ENCODE peak calls at places on chromosomes 5 and 9, in seven cellular contexts. Y is mesendoderm, R is A549, O is heart left ventricle, W is sigmoid colon, X is OCI-LY7, T is aorta. U is an unnamed sample. For H3K4me1, the result is how much of the 10 kb centered on the place peaks cover.

GRCh38 chr9:89576404-89576824 is 28.4 kb upstream of the GADD45G start:
- DNase-seq in Y (no peak), R (peak), O (no peak), W (no peak), X (peak), T (no peak), U (no peak)

GRCh38 chr9:5696884-5697283 is 68.0 kb downstream of the RIC1 start:
- DNase-seq in Y (no peak), R (no peak), O (no peak), W (no peak), X (no peak), T (no peak), U (no peak)

GRCh38 chr9:89445801-89446228 is 52.1 kb downstream of the SEMA4D start:
- DNase-seq in Y (no peak), R (no peak), O (peak), W (no peak), X (no peak), T (peak), U (no peak)

GRCh38 chr9:32486839-32487562 is 39.0 kb downstream of the RIGI start:
- DNase-seq in Y (no peak), R (no peak), O (no peak), W (no peak), X (no peak), T (no peak), U (no peak)

GRCh38 chr9:120910643-120911042 is 16.0 kb downstream of the TRAF1 start:
- DNase-seq in Y (no peak), R (no peak), O (no peak), W (no peak), X (no peak), T (peak), U (no peak)

GRCh38 chr9:124261787-124262595 is 4.2 kb downstream of the NEK6 start:
- DNase-seq in Y (no peak), R (no peak), O (no peak), W (no peak), X (no peak), T (no peak), U (no peak)

GRCh38 chr5:137497396-137498290 is 1.5 kb downstream of the SPOCK1 start:
- DNase-seq in Y (no peak), R (peak), O (no peak), W (no peak), X (no peak), T (no peak), U (no peak)

GRCh38 chr9:134706522-134706921 is 64.9 kb downstream of the COL5A1 start:
- DNase-seq in Y (no peak), R (no peak), O (peak), W (no peak), X (no peak), T (no peak), U (no peak)

GRCh38 chr9:91302831-91303230 is 58.9 kb downstream of the AUH start:
- DNase-seq in Y (no peak), R (peak), O (no peak), W (no peak), X (no peak), T (no peak), U (no peak)

GRCh38 chr5:68746220-68747076 is 347.4 kb upstream of the SLC30A5 start:
- DNase-seq in Y (no peak), R (no peak), O (no peak), W (no peak), X (no peak), T (no peak), U (no peak)

GRCh38 chr9:34505370-34506120 is 17.2 kb downstream of the ENHO start:
- DNase-seq in Y (no peak), R (no peak), O (no peak), W (peak), X (no peak), T (no peak), U (no peak)

GRCh38 chr9:84751921-84752320 is 82.4 kb downstream of the NTRK2 start:
- DNase-seq in Y (no peak), R (no peak), O (no peak), W (no peak), X (no peak), T (no peak), U (no peak)

GRCh38 chr5:179755022-179755421 is 22.4 kb downstream of the MAML1 start:
- DNase-seq in Y (peak), R (no peak), O (no peak), W (no peak), X (no peak), T (no peak), U (no peak)

GRCh38 chr9:68574150-68574549 is 33.5 kb upstream of the TMEM252 start:
- DNase-seq in Y (no peak), R (no peak), O (no peak), W (no peak), X (peak), T (no peak), U (no peak)

GRCh38 chr9:68575821-68576220 is 35.1 kb upstream of the TMEM252 start:
- DNase-seq in Y (no peak), R (no peak), O (no peak), W (no peak), X (no peak), T (no peak), U (no peak)

DNA sequence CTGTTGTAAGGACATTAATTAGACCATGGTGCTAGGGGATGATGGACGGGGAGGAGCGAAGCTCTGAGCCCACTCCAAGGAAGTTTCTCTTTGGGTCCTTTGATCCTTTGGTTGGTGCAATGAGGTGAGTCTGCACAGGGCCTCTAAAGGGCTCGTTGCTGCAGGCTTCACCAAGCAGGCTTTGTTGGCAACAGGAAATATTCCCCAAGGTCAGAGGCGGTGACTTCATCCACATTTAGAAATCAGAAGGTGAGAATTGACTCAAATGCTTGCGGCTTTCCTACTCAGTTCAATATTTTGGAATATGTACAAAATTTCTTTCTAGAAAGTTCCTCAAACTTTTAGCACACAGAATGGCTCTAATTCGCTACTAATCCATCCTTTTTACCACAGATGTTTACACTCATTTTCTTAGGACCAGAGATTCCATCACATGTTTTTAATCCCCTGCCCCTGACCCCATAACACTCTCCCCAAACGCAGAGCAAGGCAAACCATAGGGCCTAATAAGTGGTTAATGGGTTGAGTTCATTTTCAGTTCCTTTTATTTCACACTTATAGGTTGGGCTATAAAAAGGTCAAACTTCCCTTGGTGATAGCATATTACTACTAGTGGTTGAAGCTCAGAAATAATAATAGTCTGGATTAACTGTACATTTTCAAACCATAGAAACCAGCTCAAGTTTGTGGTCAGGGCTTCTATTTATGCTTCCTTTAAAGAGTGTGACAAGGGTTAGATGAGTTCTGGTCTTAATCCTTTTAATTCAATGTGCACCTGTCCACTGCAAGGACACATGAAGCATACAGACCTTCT is 37.3 kb upstream of the TMEM252 start:
- DNase-seq in Y (no peak), R (no peak), O (no peak), W (no peak), X (peak), T (no peak), U (no peak)
- H3K4me3 ChIP-seq in Y (no peak), R (no peak), O (no peak), W (no peak), X (peak), T (no peak), U (no peak)

GRCh38 chr5:143218563-143219170 is 184.8 kb downstream of the NR3C1 start:
- DNase-seq in Y (peak), R (no peak), O (no peak), W (no peak), X (no peak), T (no peak), U (no peak)
- H3K4me1 ChIP-seq in Y (under half), R (under half), O (under half), W (under half), X (under half), T (under half), U (under half)

GRCh38 chr9:94870793-94871558 is 144.5 kb downstream of the AOPEP start:
- DNase-seq in Y (peak), R (peak), O (peak), W (no peak), X (no peak), T (no peak), U (no peak)

GRCh38 chr9:94869415-94869838 is 142.9 kb downstream of the AOPEP start:
- DNase-seq in Y (no peak), R (peak), O (no peak), W (no peak), X (no peak), T (no peak), U (no peak)

GRCh38 chr9:94868462-94868861 is 142.0 kb downstream of the AOPEP start:
- DNase-seq in Y (no peak), R (no peak), O (no peak), W (no peak), X (no peak), T (no peak), U (no peak)

GRCh38 chr9:94867842-94868312 is 141.4 kb downstream of the AOPEP start:
- DNase-seq in Y (no peak), R (peak), O (no peak), W (no peak), X (no peak), T (no peak), U (no peak)

DNA sequence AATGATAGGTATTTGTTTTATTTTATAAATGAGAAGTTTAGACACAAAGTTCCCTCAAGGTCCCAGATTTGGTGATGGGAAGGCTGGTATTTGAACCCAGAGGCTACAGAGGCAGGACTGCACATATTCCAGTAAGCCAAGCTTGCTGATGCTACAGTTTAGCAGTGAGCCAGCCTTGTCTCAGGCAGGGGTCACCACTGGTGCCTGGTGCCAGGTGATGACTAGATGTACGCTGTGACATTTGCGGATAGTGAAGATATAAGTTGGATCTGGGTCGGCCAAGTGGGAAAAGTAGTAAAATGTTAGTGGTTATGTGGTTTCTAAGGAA is 143.9 kb downstream of the AOPEP start:
- DNase-seq in Y (no peak), R (no peak), O (no peak), W (no peak), X (no peak), T (no peak), U (no peak)
- H3K27ac ChIP-seq in Y (no peak), R (peak), O (peak), W (no peak), X (no peak), T (peak), U (peak)

GRCh38 chr9:130780415-130780814 is 54.6 kb upstream of the ABL1 start:
- DNase-seq in Y (no peak), R (no peak), O (no peak), W (no peak), X (no peak), T (no peak), U (no peak)
- H3K4me3 ChIP-seq in Y (no peak), R (peak), O (peak), W (peak), X (no peak), T (peak), U (no peak)

DNA sequence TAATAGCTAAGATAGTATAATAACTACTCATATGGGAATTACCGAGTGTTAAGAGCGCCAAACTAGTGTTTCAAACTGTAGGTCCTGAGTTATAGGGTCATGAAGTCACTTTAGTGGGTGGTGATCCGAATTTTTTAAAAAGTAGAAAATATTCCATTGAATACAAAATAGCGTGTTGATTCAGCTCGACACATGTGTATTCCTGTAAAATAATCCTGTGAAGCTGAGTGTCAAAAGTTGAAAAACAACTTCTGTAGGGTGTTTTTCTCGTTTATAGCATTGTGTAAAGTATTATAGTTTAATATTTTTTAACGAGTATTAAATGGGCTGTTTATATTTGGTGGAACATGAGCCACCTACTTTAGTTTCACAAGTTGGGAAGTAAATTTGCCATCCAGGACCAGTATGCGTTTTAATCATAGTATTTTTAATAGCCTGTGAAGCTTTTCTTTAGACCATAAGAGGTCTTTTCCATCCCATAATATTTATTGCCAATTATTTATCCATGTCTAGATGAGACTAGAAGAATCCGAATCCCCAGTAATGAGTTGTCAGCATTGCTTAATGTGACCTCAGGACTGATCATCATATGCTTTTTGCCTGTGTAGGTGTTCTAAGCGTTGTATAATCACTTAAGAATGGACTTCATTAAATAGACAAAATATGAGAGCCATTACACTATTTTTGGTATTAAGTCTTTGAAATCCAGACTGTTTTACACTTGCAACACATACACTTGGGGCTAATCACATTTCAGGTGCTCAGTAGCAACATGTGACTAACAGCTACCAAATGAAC is 84.1 kb downstream of the PTPDC1 start:
- DNase-seq in Y (no peak), R (no peak), O (no peak), W (no peak), X (no peak), T (no peak), U (no peak)
- H3K4me1 ChIP-seq in Y (under half), R (under half), O (half or more), W (half or more), X (half or more), T (under half), U (half or more)

GRCh38 chr5:35023531-35024178 is 24.1 kb downstream of the AGXT2 start:
- DNase-seq in Y (no peak), R (no peak), O (no peak), W (no peak), X (no peak), T (no peak), U (no peak)
- H3K27ac ChIP-seq in Y (no peak), R (no peak), O (no peak), W (no peak), X (no peak), T (no peak), U (no peak)

DNA sequence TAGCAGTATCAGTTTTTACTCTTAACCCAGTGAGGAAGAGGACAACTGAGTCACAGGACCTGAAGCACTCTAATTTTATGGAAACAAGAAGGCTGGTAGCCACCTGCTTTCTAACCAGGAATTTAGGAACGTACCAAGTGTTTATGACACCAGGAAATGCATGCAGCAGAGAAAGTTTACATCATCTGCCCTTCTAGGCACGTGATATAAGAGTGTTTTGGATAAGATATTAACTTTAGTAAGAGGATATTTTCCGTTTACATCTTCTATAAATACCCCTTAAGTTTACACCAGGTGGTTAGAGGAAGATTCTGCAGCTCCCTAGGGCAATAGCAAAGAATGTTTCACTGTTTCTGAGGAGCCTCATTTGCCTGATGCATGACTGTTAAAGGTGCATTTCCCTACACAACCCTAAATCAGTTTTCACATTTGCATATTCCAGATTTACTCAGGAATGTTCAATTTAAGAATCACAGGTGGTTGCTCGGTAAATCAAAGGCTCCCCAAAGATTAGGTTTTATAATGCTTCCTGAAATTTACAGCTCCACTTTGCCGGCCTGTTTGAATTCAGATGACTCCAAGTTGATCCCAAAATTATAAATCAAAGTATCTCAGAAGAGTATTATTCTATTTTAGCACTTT is 1.8 kb downstream of the TSC1 start:
- DNase-seq in Y (no peak), R (no peak), O (no peak), W (no peak), X (peak), T (no peak), U (no peak)
- H3K4me3 ChIP-seq in Y (no peak), R (no peak), O (peak), W (no peak), X (peak), T (no peak), U (no peak)

GRCh38 chr9:128913995-128914772 is 6.6 kb upstream of the PHYHD1 start:
- DNase-seq in Y (no peak), R (no peak), O (no peak), W (no peak), X (no peak), T (no peak), U (no peak)

GRCh38 chr9:128918921-128919320 is 1.9 kb upstream of the PHYHD1 start:
- DNase-seq in Y (no peak), R (no peak), O (no peak), W (no peak), X (no peak), T (no peak), U (no peak)

GRCh38 chr9:128917151-128917849 is 3.5 kb upstream of the PHYHD1 start:
- DNase-seq in Y (no peak), R (peak), O (peak), W (peak), X (no peak), T (peak), U (peak)

GRCh38 chr9:128916745-128917144 is 4.0 kb upstream of the PHYHD1 start:
- DNase-seq in Y (no peak), R (no peak), O (no peak), W (no peak), X (no peak), T (no peak), U (no peak)

GRCh38 chr9:128916204-128916603 is 4.6 kb upstream of the PHYHD1 start:
- DNase-seq in Y (no peak), R (no peak), O (peak), W (peak), X (no peak), T (peak), U (peak)
- H3K4me1 ChIP-seq in Y (under half), R (half or more), O (half or more), W (half or more), X (under half), T (under half), U (half or more)